ENCODE peak calls at places on chromosomes 6 and 20, in seven cellular contexts. W, C, N, R, O, K and E are unnamed samples.

GRCh38 chr6:40794581-40794980 is 207.4 kb upstream of the LRFN2 start:
- DNase-seq in W (no peak), C (no peak), N (no peak), R (no peak), O (no peak), K (no peak), E (no peak)

GRCh38 chr6:82216549-82216948 is 31.0 kb downstream of the IBTK start:
- DNase-seq in W (no peak), C (no peak), N (no peak), R (no peak), O (no peak), K (no peak), E (no peak)

GRCh38 chr6:28537065-28537464 is 11.4 kb downstream of the GPX5 start:
- DNase-seq in W (peak), C (no peak), N (peak), R (no peak), O (no peak), K (peak), E (no peak)

GRCh38 chr20:63896136-63896890 is 1.4 kb downstream of the DNAJC5 start:
- DNase-seq in W (peak), C (no peak), N (peak), R (peak), O (peak), K (peak), E (peak)

GRCh38 chr6:16681260-16681873 is 79.9 kb downstream of the ATXN1 start:
- DNase-seq in W (peak), C (no peak), N (peak), R (no peak), O (peak), K (no peak), E (no peak)

GRCh38 chr6:37059344-37060194 is 54.1 kb downstream of the FGD2 start:
- DNase-seq in W (peak), C (peak), N (peak), R (peak), O (peak), K (peak), E (no peak)

GRCh38 chr20:45012682-45013302 is 46.5 kb downstream of the STK4 start:
- DNase-seq in W (peak), C (no peak), N (peak), R (no peak), O (no peak), K (no peak), E (no peak)

GRCh38 chr6:127812985-127813681 is 87.7 kb downstream of the THEMIS start:
- DNase-seq in W (no peak), C (no peak), N (no peak), R (no peak), O (no peak), K (no peak), E (no peak)

GRCh38 chr6:156952401-156952800 is 175.2 kb downstream of the ARID1B start:
- DNase-seq in W (no peak), C (no peak), N (no peak), R (no peak), O (no peak), K (no peak), E (no peak)

GRCh38 chr6:167122827-167123657 is at the start of gene CCR6:
- DNase-seq in W (no peak), C (no peak), N (no peak), R (no peak), O (no peak), K (no peak), E (no peak)

GRCh38 chr6:119476554-119476953 is 127.0 kb upstream of the MAN1A1 start:
- DNase-seq in W (peak), C (no peak), N (no peak), R (no peak), O (no peak), K (no peak), E (no peak)

GRCh38 chr20:32205502-32206382 is 1.8 kb downstream of the PLAGL2 start:
- DNase-seq in W (peak), C (no peak), N (peak), R (no peak), O (no peak), K (no peak), E (peak)

GRCh38 chr6:137763861-137764260 is 103.2 kb upstream of the TNFAIP3 start:
- DNase-seq in W (no peak), C (no peak), N (no peak), R (no peak), O (no peak), K (no peak), E (no peak)

GRCh38 chr6:40803897-40804702 is 216.9 kb upstream of the LRFN2 start:
- DNase-seq in W (no peak), C (no peak), N (no peak), R (no peak), O (no peak), K (no peak), E (no peak)

GRCh38 chr20:1844723-1845523 is 50.3 kb upstream of the SIRPA start:
- DNase-seq in W (peak), C (peak), N (peak), R (peak), O (peak), K (no peak), E (peak)

DNA sequence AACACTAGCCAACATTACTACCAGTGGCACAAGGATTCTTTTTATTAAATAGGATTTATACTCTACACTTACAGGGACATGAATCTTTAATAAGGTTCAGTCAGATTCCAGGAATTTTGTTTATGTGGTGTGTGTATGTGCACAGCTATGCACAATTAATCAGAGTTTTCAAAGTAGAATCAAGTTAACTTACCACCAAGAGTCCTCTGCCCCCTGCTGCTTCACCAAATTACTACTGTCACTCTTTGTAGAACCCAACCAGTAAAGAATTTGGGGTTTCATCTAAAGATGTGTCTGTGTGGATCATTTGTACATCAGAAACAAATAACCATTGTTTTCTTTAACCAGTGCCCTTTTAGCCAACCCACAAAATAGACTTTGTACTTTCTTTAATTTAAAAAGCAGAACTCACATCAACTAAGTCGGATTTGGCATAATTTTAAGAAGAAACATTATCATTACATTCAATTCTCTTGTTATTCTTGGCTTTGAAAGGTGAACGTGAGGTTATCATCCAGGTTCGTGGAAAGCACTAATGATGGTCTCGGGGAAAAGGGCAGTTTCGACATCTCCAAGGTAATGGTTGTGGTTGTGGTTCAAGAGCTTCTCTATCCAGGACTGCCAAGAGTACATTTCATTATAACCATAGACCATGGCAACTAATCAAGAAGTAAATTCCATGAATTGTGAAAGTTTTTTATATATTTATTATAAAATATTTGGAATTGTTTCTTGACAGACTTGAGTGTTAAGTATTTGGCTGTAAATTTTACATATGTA is 514.3 kb upstream of the ID4 start:
- DNase-seq in W (no peak), C (no peak), N (no peak), R (no peak), O (no peak), K (no peak), E (no peak)
- TF ChIP-seq CTCF in W (no peak), C (no peak), N (no peak), R (no peak), O (no peak), K (no peak), E (no peak)

GRCh38 chr6:25746968-25747367 is 7.6 kb upstream of the SLC17A4 start:
- DNase-seq in W (no peak), C (no peak), N (no peak), R (no peak), O (no peak), K (no peak), E (no peak)
- TF ChIP-seq CTCF in W (no peak), C (no peak), N (no peak), R (no peak), O (no peak), K (no peak), E (no peak)

DNA sequence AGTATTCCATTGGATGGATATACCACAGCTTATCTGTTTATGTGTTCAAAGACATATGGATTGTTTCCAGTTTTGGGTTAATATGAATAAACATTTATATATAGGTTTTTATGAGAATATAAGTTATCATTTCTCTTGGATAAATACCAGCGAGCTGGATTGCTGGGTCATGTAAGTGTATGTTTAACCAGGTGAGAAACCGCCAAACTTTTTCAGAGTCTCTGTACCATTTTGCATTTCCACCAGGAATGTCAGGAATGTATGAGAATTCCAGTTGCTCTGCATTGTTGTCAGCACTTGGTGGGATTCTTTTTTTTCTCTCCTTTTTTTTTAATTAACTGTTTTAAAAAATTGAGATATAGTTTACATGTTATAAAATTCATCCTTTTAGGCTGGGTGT is 52.1 kb downstream of the PHF20 start:
- DNase-seq in W (no peak), C (no peak), N (peak), R (no peak), O (no peak), K (no peak), E (no peak)
- TF ChIP-seq CTCF in W (no peak), C (no peak), N (no peak), R (no peak), O (no peak), K (no peak), E (no peak)

DNA sequence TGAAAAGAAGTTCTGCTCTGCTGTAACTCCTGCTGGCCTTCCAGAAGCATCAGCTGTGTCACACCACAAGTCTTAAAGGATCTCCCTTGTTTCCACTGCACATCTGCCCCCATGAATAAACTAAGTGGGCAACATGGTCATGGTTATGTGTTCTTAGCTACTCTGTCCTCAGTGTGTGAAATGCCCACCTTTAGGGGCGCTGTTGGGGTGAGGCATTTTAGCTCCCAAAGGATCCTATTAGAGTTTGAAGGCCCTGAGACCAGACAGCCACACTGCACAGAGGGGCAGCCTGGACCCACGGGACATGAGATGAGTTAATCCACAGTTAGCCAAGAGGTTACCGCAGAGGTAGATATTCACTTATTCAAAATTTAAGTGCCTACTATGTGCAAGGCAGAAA is 294.3 kb upstream of the QKI start:
- DNase-seq in W (no peak), C (no peak), N (no peak), R (no peak), O (no peak), K (no peak), E (no peak)
- TF ChIP-seq CTCF in W (no peak), C (no peak), N (no peak), R (no peak), O (no peak), K (no peak), E (peak)

GRCh38 chr20:61044499-61044898 is 207.6 kb upstream of the CDH4 start:
- DNase-seq in W (no peak), C (no peak), N (no peak), R (no peak), O (no peak), K (no peak), E (no peak)
- TF ChIP-seq CTCF in W (peak), C (no peak), N (no peak), R (no peak), O (no peak), K (peak), E (no peak)